ENCODE peak calls at places on chromosomes 16 and 17, in five cellular contexts. Y is upper lobe of right lung, F is caudate nucleus, L is substantia nigra, I is AG10803. K is an unnamed sample.

GRCh38 chr16:64240586-64240985 is 881.3 kb downstream of the CDH11 start:
- DNase-seq in Y (no peak), F (no peak), L (no peak), I (peak), K (no peak)

GRCh38 chr17:78865682-78866390 is 25.2 kb upstream of the USP36 start:
- DNase-seq in Y (peak), F (peak), L (peak), I (peak), K (no peak)

GRCh38 chr17:4548721-4549531 is 6.3 kb downstream of the MYBBP1A start:
- DNase-seq in Y (no peak), F (no peak), L (no peak), I (no peak), K (no peak)

GRCh38 chr17:34511265-34511664 is 68.1 kb upstream of the TMEM132E start:
- DNase-seq in Y (no peak), F (no peak), L (no peak), I (no peak), K (no peak)

GRCh38 chr17:10792156-10792555 is 11.7 kb downstream of the TMEM238L start:
- DNase-seq in Y (no peak), F (no peak), L (no peak), I (no peak), K (no peak)

GRCh38 chr16:85327731-85328664 is 215.7 kb upstream of the CIBAR2 start:
- DNase-seq in Y (peak), F (no peak), L (no peak), I (no peak), K (no peak)

GRCh38 chr16:53056528-53056881 is 1.7 kb downstream of the CHD9 start:
- DNase-seq in Y (no peak), F (no peak), L (no peak), I (peak), K (no peak)

GRCh38 chr17:81609541-81610353 is 27.2 kb downstream of the NPLOC4 start:
- DNase-seq in Y (no peak), F (no peak), L (no peak), I (no peak), K (no peak)

GRCh38 chr16:22070361-22071351 is 21.7 kb upstream of the VWA3A start:
- DNase-seq in Y (no peak), F (no peak), L (no peak), I (peak), K (no peak)

GRCh38 chr16:67915831-67916723 is 15.6 kb downstream of the CTRL start:
- DNase-seq in Y (no peak), F (no peak), L (no peak), I (no peak), K (no peak)